ENCODE peak calls at places on chromosomes 4 and X, in seven cellular contexts. D is BJ; L is testis; J is CD8-positive, alpha-beta T cell; K is AG04450; O is HFFc6; A is tibial artery. V is an unnamed sample.

GRCh38 chr4:87502580-87503238 is 26.5 kb downstream of the SPARCL1 start:
- DNase-seq in O (peak; percentile 68), A (no peak), K (no peak), L (no peak), D (peak; percentile 24), J (no peak), V (no peak)

GRCh38 chrX:134246282-134246681 is 9.3 kb downstream of the CCDC160 start:
- DNase-seq in O (no peak), J (no peak), D (no peak), A (no peak), L (peak; percentile 13), K (no peak), V (peak; percentile 2)

GRCh38 chr4:3781997-3782930 is 16.1 kb downstream of the ADRA2C start:
- DNase-seq in D (no peak), J (no peak), O (no peak), K (no peak), L (no peak), A (no peak), V (no peak)

GRCh38 chrX:33194876-33195433 is 16.4 kb downstream of the DMD start:
- DNase-seq in J (no peak), K (no peak), A (no peak), O (no peak), D (no peak), L (no peak), V (no peak)

GRCh38 chr4:158253350-158253980 is 43.2 kb downstream of the TMEM144 start:
- DNase-seq in K (peak; percentile 18), J (peak; percentile 32), O (peak; percentile 65), D (peak; percentile 6), L (peak; percentile 73), A (peak; percentile 42), V (peak; percentile 37)

GRCh38 chr4:168509786-168510185 is 12.9 kb downstream of the PALLD start:
- DNase-seq in A (no peak), L (no peak), O (peak; percentile 20), J (peak; percentile 14), K (peak; percentile 69), D (no peak), V (no peak)

GRCh38 chr4:71300964-71301363 is 37.9 kb upstream of the SLC4A4 start:
- DNase-seq in A (no peak), J (no peak), O (no peak), D (no peak), K (no peak), L (no peak), V (no peak)

GRCh38 chrX:150635952-150636351 is 57.2 kb upstream of the MTMR1 start:
- DNase-seq in J (no peak), D (peak; percentile 56), A (no peak), K (peak; percentile 10), O (peak; percentile 82), L (no peak), V (no peak)

GRCh38 chr4:26171953-26172352 is 148.9 kb upstream of the RBPJ start:
- DNase-seq in O (peak; percentile 68), D (no peak), K (peak; percentile 99), L (no peak), A (no peak), J (no peak), V (no peak)

GRCh38 chr4:25767877-25768475 is 94.8 kb downstream of the SEL1L3 start:
- DNase-seq in O (peak; percentile 61), J (no peak), D (no peak), K (peak; percentile 32), L (peak; percentile 82), A (peak; percentile 31), V (peak; percentile 24)

GRCh38 chr4:168600796-168601583 is 104.1 kb downstream of the PALLD start:
- DNase-seq in L (no peak), K (no peak), J (no peak), D (no peak), A (no peak), O (no peak), V (no peak)

GRCh38 chr4:169045862-169046584 is 36.0 kb upstream of the CBR4 start:
- DNase-seq in A (no peak), L (no peak), O (no peak), J (no peak), K (no peak), D (no peak), V (no peak)

GRCh38 chr4:168868044-168868855 is 141.8 kb downstream of the CBR4 start:
- DNase-seq in J (no peak), K (peak; percentile 80), O (peak; percentile 55), L (no peak), A (no peak), D (no peak), V (peak; percentile 60)

GRCh38 chrX:30217465-30217864 is 2.1 kb downstream of the MAGEB2 start:
- DNase-seq in D (no peak), L (no peak), A (no peak), K (no peak), O (no peak), J (no peak), V (no peak)

GRCh38 chrX:30219372-30219771 is 4.0 kb downstream of the MAGEB2 start:
- DNase-seq in A (no peak), D (no peak), L (no peak), O (no peak), J (no peak), K (no peak), V (no peak)

GRCh38 chrX:30220646-30221045 is 5.3 kb downstream of the MAGEB2 start:
- DNase-seq in K (no peak), A (no peak), L (no peak), O (no peak), D (no peak), J (no peak), V (no peak)

GRCh38 chrX:30212172-30212571 is 3.2 kb upstream of the MAGEB2 start:
- DNase-seq in L (peak; percentile 46), D (no peak), K (no peak), J (no peak), A (no peak), O (no peak), V (no peak)

DNA sequence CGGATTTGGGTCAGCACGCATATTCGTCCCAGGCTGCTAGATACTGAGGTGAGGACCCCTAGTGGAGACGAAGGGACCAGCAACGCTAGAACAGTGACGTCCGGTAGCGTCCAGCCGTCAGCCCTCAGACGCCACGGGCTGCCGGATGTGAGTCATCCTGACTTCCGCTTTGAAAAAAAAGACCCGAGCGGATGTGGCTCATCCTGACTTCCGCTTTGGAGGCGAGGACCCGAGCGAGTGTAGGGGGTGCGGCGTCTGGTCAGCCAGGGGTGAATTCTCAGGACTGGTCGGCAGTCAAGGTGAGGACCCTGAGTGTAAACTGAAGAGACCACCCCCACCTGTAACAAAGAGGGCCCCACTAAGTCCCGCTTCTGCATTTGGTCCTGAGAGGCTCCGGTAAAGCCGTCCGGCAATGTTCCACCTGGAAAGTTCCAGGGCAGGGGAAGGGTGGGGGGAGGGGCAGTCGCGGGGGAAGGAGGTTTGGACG is at the start of gene MAGEB2:
- DNase-seq in A (no peak), D (no peak), O (no peak), J (no peak), K (no peak), L (peak; percentile 59), V (no peak)
- TF ChIP-seq CTCF in A (no peak), D (no peak), O (no peak), J (no peak), K (no peak), L (no peak), V (no peak)

GRCh38 chrX:30967516-30967915 is 78.5 kb upstream of the TAB3 start:
- DNase-seq in J (no peak), A (no peak), L (no peak), K (no peak), O (no peak), D (no peak), V (no peak)

GRCh38 chrX:30975467-30975866 is 86.4 kb upstream of the TAB3 start:
- DNase-seq in D (no peak), A (no peak), L (no peak), O (no peak), K (no peak), J (no peak), V (no peak)

GRCh38 chrX:30973784-30974427 is 84.9 kb upstream of the TAB3 start:
- DNase-seq in A (no peak), D (no peak), J (no peak), L (peak; percentile 25), K (no peak), O (no peak), V (no peak)

DNA sequence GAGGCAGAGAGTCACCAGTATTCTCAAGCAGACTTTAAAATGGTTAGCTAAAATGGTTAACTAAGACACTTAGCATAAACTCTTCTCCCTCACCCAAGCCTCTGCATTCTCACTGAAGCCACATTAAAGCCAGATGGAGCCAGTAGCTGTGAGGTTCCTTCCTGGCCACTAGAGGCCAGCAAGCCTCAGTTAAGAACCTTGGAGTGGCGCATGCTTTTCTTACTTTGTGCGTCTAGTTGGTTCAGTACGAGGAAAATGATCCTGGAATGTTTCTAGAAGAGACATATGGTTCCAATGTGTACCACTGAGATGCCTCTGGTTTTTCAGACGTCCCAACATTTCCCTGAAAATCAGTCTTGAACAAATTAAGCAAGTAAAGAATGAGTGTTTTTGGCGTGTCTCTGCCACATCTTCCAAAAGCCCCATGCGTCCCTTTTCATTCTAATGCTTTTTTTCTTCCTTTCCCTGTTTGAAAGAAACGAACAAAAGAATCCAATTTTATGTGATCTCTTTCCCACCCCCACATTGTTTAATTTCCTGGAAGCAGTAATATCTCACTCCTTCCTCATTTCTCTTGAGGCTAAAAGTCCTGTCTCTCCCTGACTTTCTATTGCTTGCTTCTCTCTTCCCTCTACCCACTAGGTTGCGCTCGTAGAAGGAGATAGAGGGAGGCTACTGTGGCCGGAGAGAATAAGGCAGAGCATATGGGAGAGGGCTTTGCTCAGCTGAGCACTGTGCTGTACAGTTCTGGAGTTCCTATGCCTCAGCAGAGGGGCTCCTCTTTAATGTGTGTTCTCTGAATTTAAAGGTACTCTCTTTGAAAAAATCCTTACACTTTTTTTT is 82.9 kb upstream of the TAB3 start:
- DNase-seq in A (no peak), K (peak; percentile 16), L (peak; percentile 48), D (peak; percentile 7), J (peak; percentile 8), O (peak; percentile 18), V (peak; percentile 11)
- TF ChIP-seq CTCF in A (peak; percentile 44), K (peak; percentile 75), L (peak; percentile 36), D (peak; percentile 77), J (peak; percentile 22), O (peak; percentile 73), V (peak; percentile 79)

GRCh38 chr4:85964298-85964697 is 395.6 kb downstream of the MAPK10 start:
- DNase-seq in J (no peak), K (no peak), D (no peak), O (no peak), A (no peak), L (no peak), V (no peak)
- TF ChIP-seq CTCF in J (no peak), K (peak; percentile 1), D (peak; percentile 19), O (peak; percentile 49), A (no peak), L (no peak), V (peak; percentile 9)

DNA sequence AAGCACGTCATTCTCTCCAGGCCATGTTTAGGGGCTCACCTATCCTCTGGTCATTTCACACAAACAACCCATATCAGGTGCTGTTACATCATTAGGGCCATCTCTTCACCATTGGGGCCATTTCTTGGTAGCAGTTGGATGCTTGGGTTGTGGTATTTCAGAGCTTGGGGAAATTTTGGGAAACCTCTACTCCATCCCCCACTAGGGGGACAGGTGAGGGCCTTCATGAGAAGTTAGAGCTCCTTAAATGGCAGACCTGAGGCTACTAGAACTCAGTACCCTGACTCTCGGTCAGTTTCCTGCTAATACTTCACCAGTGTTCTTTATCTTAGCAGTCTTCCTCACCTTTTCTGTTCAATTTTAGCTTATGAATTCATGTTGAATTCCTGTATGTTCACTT is 50.2 kb downstream of the ZNF827 start:
- DNase-seq in K (no peak), J (no peak), O (no peak), D (no peak), A (no peak), L (no peak), V (no peak)
- TF ChIP-seq CTCF in K (peak; percentile 24), J (no peak), O (peak; percentile 48), D (no peak), A (no peak), L (no peak), V (peak; percentile 10)

GRCh38 chrX:103729015-103729414 is 18.3 kb downstream of the TMEM31 start:
- DNase-seq in D (no peak), K (no peak), J (no peak), L (no peak), A (no peak), O (no peak), V (no peak)
- TF ChIP-seq CTCF in D (no peak), K (no peak), J (no peak), L (no peak), A (no peak), O (no peak), V (no peak)